ENCODE peak calls at places on chromosome 15, in four cellular contexts. One of them, this sample, is unnamed.
A peak's percentile ranks its signal among the peaks of the same experiment; 100 is the strongest.

GRCh38 chr15:62624541-62625399 is 417.8 kb upstream of the TPM1 start:
- DNase-seq in transverse colon: no peak
- DNase-seq in cardiac muscle cell: no peak
- DNase-seq in IMR-90: peak; percentile 74
- DNase-seq in this sample: peak; percentile 63

GRCh38 chr15:62306851-62307504 is 141.9 kb upstream of the C2CD4B start:
- DNase-seq in transverse colon: peak; percentile 44
- DNase-seq in IMR-90: peak; percentile 67
- DNase-seq in cardiac muscle cell: peak; percentile 87
- DNase-seq in this sample: peak; percentile 84

GRCh38 chr15:51074926-51075325 is 19.8 kb downstream of the TNFAIP8L3 start:
- DNase-seq in IMR-90: no peak
- DNase-seq in transverse colon: no peak
- DNase-seq in cardiac muscle cell: no peak
- DNase-seq in this sample: no peak

GRCh38 chr15:91552555-91552954 is 301.0 kb upstream of the SLCO3A1 start:
- DNase-seq in IMR-90: no peak
- DNase-seq in cardiac muscle cell: no peak
- DNase-seq in transverse colon: no peak
- DNase-seq in this sample: no peak

GRCh38 chr15:33311312-33311971 is 675 bp downstream of the RYR3 start:
- DNase-seq in cardiac muscle cell: peak; percentile 11
- DNase-seq in transverse colon: no peak
- DNase-seq in IMR-90: no peak
- DNase-seq in this sample: no peak

GRCh38 chr15:64586974-64587373 is 126.6 kb downstream of the ZNF609 start:
- DNase-seq in cardiac muscle cell: no peak
- DNase-seq in IMR-90: no peak
- DNase-seq in transverse colon: no peak
- DNase-seq in this sample: no peak

GRCh38 chr15:90994059-90994416 is 297 bp downstream of the PRC1 start:
- DNase-seq in transverse colon: no peak
- DNase-seq in IMR-90: no peak
- DNase-seq in cardiac muscle cell: peak; percentile 45
- DNase-seq in this sample: no peak

GRCh38 chr15:40088929-40089755 is 19.5 kb downstream of the BMF start:
- DNase-seq in IMR-90: peak; percentile 29
- DNase-seq in transverse colon: no peak
- DNase-seq in cardiac muscle cell: peak; percentile 69
- DNase-seq in this sample: peak; percentile 29

GRCh38 chr15:101036189-101036588 is 117.0 kb downstream of the LRRK1 start:
- DNase-seq in transverse colon: no peak
- DNase-seq in cardiac muscle cell: no peak
- DNase-seq in IMR-90: no peak
- DNase-seq in this sample: no peak

GRCh38 chr15:67715166-67715565 is 110.1 kb upstream of the SKOR1 start:
- DNase-seq in cardiac muscle cell: no peak
- DNase-seq in transverse colon: no peak
- DNase-seq in IMR-90: no peak
- DNase-seq in this sample: no peak

GRCh38 chr15:60477991-60478632 is 830 bp downstream of the ICE2 start:
- DNase-seq in IMR-90: peak; percentile 49
- DNase-seq in cardiac muscle cell: peak; percentile 47
- DNase-seq in transverse colon: no peak
- DNase-seq in this sample: peak; percentile 40

GRCh38 chr15:62950455-62950854 is 92.1 kb upstream of the TPM1 start:
- DNase-seq in IMR-90: no peak
- DNase-seq in transverse colon: no peak
- DNase-seq in cardiac muscle cell: no peak
- DNase-seq in this sample: no peak

DNA sequence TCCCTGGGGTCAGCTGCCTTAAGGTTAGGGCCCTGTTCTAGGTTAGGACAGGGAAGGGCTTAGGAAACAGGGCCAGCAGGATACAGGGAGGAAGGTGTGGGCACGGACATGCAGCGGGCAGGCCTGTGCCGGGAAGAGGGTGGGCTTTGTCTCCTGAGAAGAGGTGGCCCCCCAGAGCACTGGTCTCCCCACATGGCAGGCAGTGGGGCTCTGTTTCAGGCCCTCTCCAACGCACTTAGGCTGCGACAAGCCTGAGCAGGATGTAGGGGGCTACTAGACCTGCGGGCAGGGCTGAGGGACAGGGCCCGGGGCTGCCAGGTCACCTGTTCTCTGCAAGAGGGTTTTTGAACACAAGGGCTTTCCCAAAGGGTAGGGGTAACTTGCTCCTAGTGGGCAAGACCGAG is 33.5 kb downstream of the KLF13 start:
- DNase-seq in transverse colon: no peak
- DNase-seq in cardiac muscle cell: no peak
- DNase-seq in IMR-90: no peak
- DNase-seq in this sample: no peak
- H3K4me3 ChIP-seq in transverse colon: no peak overlapping the region
- H3K4me3 ChIP-seq in cardiac muscle cell: no peak overlapping the region
- H3K4me3 ChIP-seq in IMR-90: no peak overlapping the region
- H3K4me3 ChIP-seq in this sample: no peak overlapping the region

DNA sequence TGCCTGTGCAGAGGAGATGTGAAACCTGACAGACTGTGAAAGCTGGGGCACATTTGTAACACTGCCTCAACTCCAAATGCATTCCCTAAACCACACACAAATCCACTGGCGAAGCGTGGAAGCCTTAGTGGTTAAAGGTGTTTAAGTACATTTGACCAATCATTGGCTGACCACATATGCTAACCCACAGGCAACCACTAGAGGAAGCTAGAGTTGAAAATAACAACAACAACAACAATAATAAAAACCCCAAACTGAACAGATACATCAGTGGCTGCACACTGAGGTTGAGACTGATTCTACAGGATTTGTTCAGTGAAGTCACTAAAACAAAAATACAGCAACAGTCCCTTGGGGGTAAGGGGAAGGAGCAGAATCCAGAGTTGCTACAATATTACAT is 129.7 kb downstream of the TJP1 start:
- DNase-seq in transverse colon: no peak
- DNase-seq in IMR-90: no peak
- DNase-seq in cardiac muscle cell: no peak
- DNase-seq in this sample: no peak
- TF ChIP-seq CTCF in transverse colon: no peak
- TF ChIP-seq CTCF in IMR-90: peak; percentile 17
- TF ChIP-seq CTCF in cardiac muscle cell: peak; percentile 27
- TF ChIP-seq CTCF in this sample: no peak

GRCh38 chr15:42367041-42367440 is 7.7 kb downstream of the CAPN3 start:
- DNase-seq in cardiac muscle cell: no peak
- DNase-seq in IMR-90: no peak
- DNase-seq in transverse colon: no peak
- DNase-seq in this sample: peak; percentile 43
- H3K4me3 ChIP-seq in cardiac muscle cell: no peak overlapping the region
- H3K4me3 ChIP-seq in IMR-90: no peak overlapping the region
- H3K4me3 ChIP-seq in transverse colon: no peak overlapping the region
- H3K4me3 ChIP-seq in this sample: no peak overlapping the region

GRCh38 chr15:23646165-23647000 is 1.3 kb downstream of the MAGEL2 start:
- DNase-seq in transverse colon: no peak
- DNase-seq in cardiac muscle cell: no peak
- DNase-seq in IMR-90: no peak
- DNase-seq in this sample: no peak

GRCh38 chr15:23647421-23648375 is at the start of gene MAGEL2:
- DNase-seq in transverse colon: no peak
- DNase-seq in cardiac muscle cell: peak; percentile 66
- DNase-seq in IMR-90: no peak
- DNase-seq in this sample: no peak

GRCh38 chr15:23644829-23645228 is 2.8 kb downstream of the MAGEL2 start:
- DNase-seq in IMR-90: no peak
- DNase-seq in cardiac muscle cell: no peak
- DNase-seq in transverse colon: no peak
- DNase-seq in this sample: no peak

GRCh38 chr15:23647001-23647295 is 719 bp downstream of the MAGEL2 start:
- DNase-seq in cardiac muscle cell: no peak
- DNase-seq in transverse colon: no peak
- DNase-seq in IMR-90: no peak
- DNase-seq in this sample: no peak

GRCh38 chr15:23645379-23646164 is 2.1 kb downstream of the MAGEL2 start:
- DNase-seq in cardiac muscle cell: peak; percentile 39
- DNase-seq in IMR-90: no peak
- DNase-seq in transverse colon: peak; percentile 41
- DNase-seq in this sample: no peak
- TF ChIP-seq CTCF in cardiac muscle cell: no peak
- TF ChIP-seq CTCF in IMR-90: no peak
- TF ChIP-seq CTCF in transverse colon: peak; percentile 34
- TF ChIP-seq CTCF in this sample: no peak

GRCh38 chr15:58331562-58331902 is 100.3 kb upstream of the LIPC start:
- DNase-seq in cardiac muscle cell: no peak
- DNase-seq in IMR-90: no peak
- DNase-seq in transverse colon: no peak
- DNase-seq in this sample: no peak

GRCh38 chr15:58330468-58330793 is 101.4 kb upstream of the LIPC start:
- DNase-seq in IMR-90: no peak
- DNase-seq in cardiac muscle cell: no peak
- DNase-seq in transverse colon: no peak
- DNase-seq in this sample: no peak

GRCh38 chr15:58330836-58331561 is 100.8 kb upstream of the LIPC start:
- DNase-seq in cardiac muscle cell: no peak
- DNase-seq in IMR-90: no peak
- DNase-seq in transverse colon: no peak
- DNase-seq in this sample: no peak

GRCh38 chr15:58332676-58333400 is 99.0 kb upstream of the LIPC start:
- DNase-seq in transverse colon: no peak
- DNase-seq in cardiac muscle cell: no peak
- DNase-seq in IMR-90: peak; percentile 93
- DNase-seq in this sample: peak; percentile 39

GRCh38 chr15:58331903-58332675 is 99.7 kb upstream of the LIPC start:
- DNase-seq in transverse colon: peak; percentile 86
- DNase-seq in cardiac muscle cell: peak; percentile 98
- DNase-seq in IMR-90: peak; percentile 100
- DNase-seq in this sample: peak; percentile 100
- H3K4me3 ChIP-seq in transverse colon: no peak overlapping the region
- H3K4me3 ChIP-seq in cardiac muscle cell: no peak overlapping the region
- H3K4me3 ChIP-seq in IMR-90: no peak overlapping the region
- H3K4me3 ChIP-seq in this sample: no peak overlapping the region

GRCh38 chr15:65832549-65833364 is 36.5 kb upstream of the RAB11A start:
- DNase-seq in cardiac muscle cell: peak; percentile 71
- DNase-seq in IMR-90: peak; percentile 90
- DNase-seq in transverse colon: peak; percentile 82
- DNase-seq in this sample: peak; percentile 96
- TF ChIP-seq CTCF in cardiac muscle cell: no peak
- TF ChIP-seq CTCF in IMR-90: peak; percentile 33
- TF ChIP-seq CTCF in transverse colon: no peak
- TF ChIP-seq CTCF in this sample: no peak

GRCh38 chr15:48976444-48977088 is 12.8 kb upstream of the SHC4 start:
- DNase-seq in transverse colon: no peak
- DNase-seq in IMR-90: no peak
- DNase-seq in cardiac muscle cell: no peak
- DNase-seq in this sample: no peak

GRCh38 chr15:48975713-48976419 is 12.1 kb upstream of the SHC4 start:
- DNase-seq in cardiac muscle cell: peak; percentile 90
- DNase-seq in transverse colon: peak; percentile 75
- DNase-seq in IMR-90: peak; percentile 69
- DNase-seq in this sample: peak; percentile 76

GRCh38 chr15:48972750-48973503 is 9.2 kb upstream of the SHC4 start:
- DNase-seq in cardiac muscle cell: no peak
- DNase-seq in IMR-90: no peak
- DNase-seq in transverse colon: no peak
- DNase-seq in this sample: no peak

GRCh38 chr15:48978638-48979037 is 14.9 kb upstream of the SHC4 start:
- DNase-seq in IMR-90: no peak
- DNase-seq in cardiac muscle cell: no peak
- DNase-seq in transverse colon: no peak
- DNase-seq in this sample: no peak

DNA sequence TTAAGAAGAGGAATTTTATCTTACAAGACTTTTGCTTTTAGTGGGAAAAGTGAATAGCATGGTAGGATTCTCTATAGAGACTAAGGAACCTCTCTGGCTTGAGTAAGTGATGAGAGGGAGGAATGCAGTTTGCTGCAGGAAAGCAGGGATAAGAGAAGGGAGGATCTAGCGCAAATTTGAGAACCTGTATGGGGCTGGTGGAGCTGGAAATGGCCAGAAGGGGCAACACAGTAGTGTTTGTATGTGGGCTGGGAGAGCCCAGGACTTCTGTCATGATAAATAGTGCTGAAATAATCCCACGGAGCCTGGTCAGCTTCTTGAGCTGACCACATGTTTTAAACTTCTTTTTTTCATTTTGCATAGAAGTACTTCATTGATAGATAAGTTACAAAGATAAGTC is 11.1 kb upstream of the SHC4 start:
- DNase-seq in IMR-90: no peak
- DNase-seq in transverse colon: no peak
- DNase-seq in cardiac muscle cell: peak; percentile 54
- DNase-seq in this sample: no peak
- H3K4me3 ChIP-seq in IMR-90: no peak overlapping the region
- H3K4me3 ChIP-seq in transverse colon: no peak overlapping the region
- H3K4me3 ChIP-seq in cardiac muscle cell: no peak overlapping the region
- H3K4me3 ChIP-seq in this sample: no peak overlapping the region

GRCh38 chr15:71444032-71444810 is 328.9 kb downstream of the THSD4 start:
- DNase-seq in IMR-90: no peak
- DNase-seq in transverse colon: no peak
- DNase-seq in cardiac muscle cell: no peak
- DNase-seq in this sample: no peak

GRCh38 chr15:71437919-71438318 is 322.6 kb downstream of the THSD4 start:
- DNase-seq in IMR-90: no peak
- DNase-seq in cardiac muscle cell: no peak
- DNase-seq in transverse colon: no peak
- DNase-seq in this sample: no peak

GRCh38 chr15:71443538-71443937 is 328.3 kb downstream of the THSD4 start:
- DNase-seq in IMR-90: peak; percentile 51
- DNase-seq in cardiac muscle cell: peak; percentile 62
- DNase-seq in transverse colon: peak; percentile 62
- DNase-seq in this sample: peak; percentile 72

GRCh38 chr15:71437404-71437803 is 322.1 kb downstream of the THSD4 start:
- DNase-seq in cardiac muscle cell: no peak
- DNase-seq in transverse colon: no peak
- DNase-seq in IMR-90: no peak
- DNase-seq in this sample: no peak

GRCh38 chr15:71440479-71441071 is 325.3 kb downstream of the THSD4 start:
- DNase-seq in transverse colon: no peak
- DNase-seq in cardiac muscle cell: peak; percentile 50
- DNase-seq in IMR-90: peak; percentile 80
- DNase-seq in this sample: peak; percentile 88
- TF ChIP-seq CTCF in transverse colon: peak; percentile 59
- TF ChIP-seq CTCF in cardiac muscle cell: peak; percentile 40
- TF ChIP-seq CTCF in IMR-90: peak; percentile 67
- TF ChIP-seq CTCF in this sample: peak; percentile 53

This sample was measured in fibroblast of the aortic adventitia.